ENCODE peak calls at places on chromosome 15, in eight cellular contexts. One of them, this sample, is unnamed.

GRCh38 chr15:85568261-85568808 is 187.9 kb downstream of the AKAP13 start:
- DNase-seq in NK-92 treated with Interleukin-12 subunit alpha and Interleukin-12 subunit beta, amount 100 ng/mL, for 24 hours: no peak
- DNase-seq in memory B cell: no peak
- DNase-seq in HTR-8/SVneo: no peak
- DNase-seq in LoVo: no peak
- DNase-seq in adrenal gland: no peak
- DNase-seq in mesenteric fat pad: no peak
- DNase-seq in HEK293T: no peak
- DNase-seq in this sample: no peak

GRCh38 chr15:65213241-65213640 is 2.0 kb upstream of the CILP start:
- DNase-seq in HTR-8/SVneo: no peak
- DNase-seq in HEK293T: no peak
- DNase-seq in mesenteric fat pad: no peak
- DNase-seq in NK-92 treated with Interleukin-12 subunit alpha and Interleukin-12 subunit beta, amount 100 ng/mL, for 24 hours: no peak
- DNase-seq in memory B cell: no peak
- DNase-seq in LoVo: no peak
- DNase-seq in adrenal gland: no peak
- DNase-seq in this sample: no peak

GRCh38 chr15:97874139-97874538 is 86.4 kb upstream of the ARRDC4 start:
- DNase-seq in LoVo: no peak
- DNase-seq in HEK293T: no peak
- DNase-seq in HTR-8/SVneo: no peak
- DNase-seq in memory B cell: no peak
- DNase-seq in adrenal gland: no peak
- DNase-seq in mesenteric fat pad: no peak
- DNase-seq in NK-92 treated with Interleukin-12 subunit alpha and Interleukin-12 subunit beta, amount 100 ng/mL, for 24 hours: no peak
- DNase-seq in this sample: no peak

GRCh38 chr15:81531141-81531592 is 157.2 kb upstream of the TMC3 start:
- DNase-seq in LoVo: no peak
- DNase-seq in memory B cell: no peak
- DNase-seq in adrenal gland: no peak
- DNase-seq in HEK293T: no peak
- DNase-seq in HTR-8/SVneo: no peak
- DNase-seq in mesenteric fat pad: no peak
- DNase-seq in NK-92 treated with Interleukin-12 subunit alpha and Interleukin-12 subunit beta, amount 100 ng/mL, for 24 hours: no peak
- DNase-seq in this sample: no peak

GRCh38 chr15:89333011-89333860 is 1.4 kb downstream of the POLG start:
- DNase-seq in adrenal gland: peak; percentile 29
- DNase-seq in memory B cell: no peak
- DNase-seq in LoVo: no peak
- DNase-seq in NK-92 treated with Interleukin-12 subunit alpha and Interleukin-12 subunit beta, amount 100 ng/mL, for 24 hours: no peak
- DNase-seq in mesenteric fat pad: no peak
- DNase-seq in HEK293T: no peak
- DNase-seq in HTR-8/SVneo: no peak
- DNase-seq in this sample: no peak

GRCh38 chr15:99762288-99762687 is 29.1 kb upstream of the LYSMD4 start:
- DNase-seq in LoVo: no peak
- DNase-seq in memory B cell: no peak
- DNase-seq in adrenal gland: no peak
- DNase-seq in HEK293T: no peak
- DNase-seq in mesenteric fat pad: no peak
- DNase-seq in NK-92 treated with Interleukin-12 subunit alpha and Interleukin-12 subunit beta, amount 100 ng/mL, for 24 hours: no peak
- DNase-seq in HTR-8/SVneo: no peak
- DNase-seq in this sample: no peak

GRCh38 chr15:89101302-89102191 is 13.3 kb downstream of the ABHD2 start:
- DNase-seq in adrenal gland: peak; percentile 82
- DNase-seq in LoVo: peak; percentile 93
- DNase-seq in memory B cell: no peak
- DNase-seq in NK-92 treated with Interleukin-12 subunit alpha and Interleukin-12 subunit beta, amount 100 ng/mL, for 24 hours: peak; percentile 21
- DNase-seq in mesenteric fat pad: no peak
- DNase-seq in HTR-8/SVneo: peak; percentile 83
- DNase-seq in HEK293T: no peak
- DNase-seq in this sample: no peak

GRCh38 chr15:64740361-64741170 is 34.8 kb downstream of the RBPMS2 start:
- DNase-seq in HEK293T: no peak
- DNase-seq in memory B cell: no peak
- DNase-seq in adrenal gland: no peak
- DNase-seq in LoVo: no peak
- DNase-seq in HTR-8/SVneo: no peak
- DNase-seq in mesenteric fat pad: no peak
- DNase-seq in NK-92 treated with Interleukin-12 subunit alpha and Interleukin-12 subunit beta, amount 100 ng/mL, for 24 hours: no peak
- DNase-seq in this sample: no peak

GRCh38 chr15:34049096-34049495 is 10.1 kb upstream of the AVEN start:
- DNase-seq in LoVo: peak; percentile 39
- DNase-seq in HEK293T: no peak
- DNase-seq in adrenal gland: no peak
- DNase-seq in memory B cell: no peak
- DNase-seq in NK-92 treated with Interleukin-12 subunit alpha and Interleukin-12 subunit beta, amount 100 ng/mL, for 24 hours: no peak
- DNase-seq in mesenteric fat pad: no peak
- DNase-seq in HTR-8/SVneo: no peak
- DNase-seq in this sample: no peak

GRCh38 chr15:52788099-52788986 is 1.8 kb downstream of the ONECUT1 start:
- DNase-seq in LoVo: no peak
- DNase-seq in mesenteric fat pad: no peak
- DNase-seq in NK-92 treated with Interleukin-12 subunit alpha and Interleukin-12 subunit beta, amount 100 ng/mL, for 24 hours: no peak
- DNase-seq in adrenal gland: no peak
- DNase-seq in HEK293T: no peak
- DNase-seq in HTR-8/SVneo: no peak
- DNase-seq in memory B cell: no peak
- DNase-seq in this sample: no peak

GRCh38 chr15:72281713-72282112 is 9.4 kb upstream of the PARP6 start:
- DNase-seq in LoVo: no peak
- DNase-seq in mesenteric fat pad: no peak
- DNase-seq in HTR-8/SVneo: no peak
- DNase-seq in adrenal gland: no peak
- DNase-seq in NK-92 treated with Interleukin-12 subunit alpha and Interleukin-12 subunit beta, amount 100 ng/mL, for 24 hours: no peak
- DNase-seq in HEK293T: no peak
- DNase-seq in memory B cell: no peak
- DNase-seq in this sample: no peak

GRCh38 chr15:63050737-63051700 is 8.5 kb downstream of the TPM1 start:
- DNase-seq in HEK293T: peak; percentile 12
- DNase-seq in adrenal gland: no peak
- DNase-seq in LoVo: peak; percentile 93
- DNase-seq in memory B cell: no peak
- DNase-seq in HTR-8/SVneo: no peak
- DNase-seq in mesenteric fat pad: no peak
- DNase-seq in NK-92 treated with Interleukin-12 subunit alpha and Interleukin-12 subunit beta, amount 100 ng/mL, for 24 hours: no peak
- DNase-seq in this sample: no peak

GRCh38 chr15:77959094-77959879 is 118.2 kb downstream of the TBC1D2B start:
- DNase-seq in memory B cell: peak; percentile 80
- DNase-seq in HTR-8/SVneo: peak; percentile 78
- DNase-seq in adrenal gland: peak; percentile 80
- DNase-seq in NK-92 treated with Interleukin-12 subunit alpha and Interleukin-12 subunit beta, amount 100 ng/mL, for 24 hours: peak; percentile 81
- DNase-seq in LoVo: peak; percentile 83
- DNase-seq in HEK293T: peak; percentile 92
- DNase-seq in mesenteric fat pad: peak; percentile 94
- DNase-seq in this sample: no peak

GRCh38 chr15:88912500-88912921 is 668 bp downstream of the MFGE8 start:
- DNase-seq in adrenal gland: no peak
- DNase-seq in LoVo: no peak
- DNase-seq in memory B cell: no peak
- DNase-seq in NK-92 treated with Interleukin-12 subunit alpha and Interleukin-12 subunit beta, amount 100 ng/mL, for 24 hours: no peak
- DNase-seq in HEK293T: no peak
- DNase-seq in mesenteric fat pad: no peak
- DNase-seq in HTR-8/SVneo: no peak
- DNase-seq in this sample: no peak

GRCh38 chr15:78909791-78910228 is 35.0 kb downstream of the CTSH start:
- DNase-seq in HEK293T: peak; percentile 73
- DNase-seq in adrenal gland: no peak
- DNase-seq in LoVo: peak; percentile 28
- DNase-seq in NK-92 treated with Interleukin-12 subunit alpha and Interleukin-12 subunit beta, amount 100 ng/mL, for 24 hours: no peak
- DNase-seq in mesenteric fat pad: no peak
- DNase-seq in memory B cell: peak; percentile 53
- DNase-seq in HTR-8/SVneo: peak; percentile 61
- DNase-seq in this sample: no peak

GRCh38 chr15:78083687-78084358 is 6.3 kb upstream of the TBC1D2B start:
- DNase-seq in LoVo: no peak
- DNase-seq in adrenal gland: no peak
- DNase-seq in NK-92 treated with Interleukin-12 subunit alpha and Interleukin-12 subunit beta, amount 100 ng/mL, for 24 hours: no peak
- DNase-seq in memory B cell: no peak
- DNase-seq in HEK293T: no peak
- DNase-seq in HTR-8/SVneo: no peak
- DNase-seq in mesenteric fat pad: peak; percentile 20
- DNase-seq in this sample: no peak

GRCh38 chr15:47293763-47294162 is 423.5 kb upstream of the SEMA6D start:
- DNase-seq in NK-92 treated with Interleukin-12 subunit alpha and Interleukin-12 subunit beta, amount 100 ng/mL, for 24 hours: no peak
- DNase-seq in mesenteric fat pad: no peak
- DNase-seq in HEK293T: no peak
- DNase-seq in adrenal gland: no peak
- DNase-seq in memory B cell: no peak
- DNase-seq in LoVo: no peak
- DNase-seq in HTR-8/SVneo: peak; percentile 12
- DNase-seq in this sample: peak; percentile 89

GRCh38 chr15:73082719-73083275 is 30.5 kb downstream of the NEO1 start:
- DNase-seq in NK-92 treated with Interleukin-12 subunit alpha and Interleukin-12 subunit beta, amount 100 ng/mL, for 24 hours: no peak
- DNase-seq in adrenal gland: no peak
- DNase-seq in memory B cell: no peak
- DNase-seq in HTR-8/SVneo: no peak
- DNase-seq in mesenteric fat pad: no peak
- DNase-seq in HEK293T: no peak
- DNase-seq in LoVo: no peak
- DNase-seq in this sample: no peak

GRCh38 chr15:53625260-53625659 is 134.2 kb downstream of the WDR72 start:
- DNase-seq in HTR-8/SVneo: no peak
- DNase-seq in adrenal gland: no peak
- DNase-seq in NK-92 treated with Interleukin-12 subunit alpha and Interleukin-12 subunit beta, amount 100 ng/mL, for 24 hours: no peak
- DNase-seq in memory B cell: no peak
- DNase-seq in HEK293T: no peak
- DNase-seq in LoVo: no peak
- DNase-seq in mesenteric fat pad: no peak
- DNase-seq in this sample: no peak